ENCODE peak calls at places on chromosomes 1 and 21, in four cellular contexts. Q is HepG2, T is K562, S is GM12891. U is an unnamed sample.

GRCh38 chr1:71565267-71565666 is 484.4 kb upstream of the ZRANB2 start:
- DNase-seq in Q (no peak), T (no peak), S (no peak), U (no peak)

GRCh38 chr1:223846668-223847007 is 891 bp upstream of the TP53BP2 start:
- DNase-seq in Q (peak; percentile 27), T (no peak), S (no peak), U (no peak)

GRCh38 chr1:151143057-151143435 is 3.4 kb downstream of the SEMA6C start:
- DNase-seq in Q (no peak), T (peak; percentile 49), S (no peak), U (no peak)

GRCh38 chr1:11598461-11598860 is 55.8 kb downstream of the FBXO2 start:
- DNase-seq in Q (no peak), T (no peak), S (no peak), U (no peak)

GRCh38 chr21:14923468-14923867 is 141.3 kb downstream of the NRIP1 start:
- DNase-seq in Q (no peak), T (no peak), S (no peak), U (no peak)

GRCh38 chr21:16078382-16078781 is 348.6 kb downstream of the USP25 start:
- DNase-seq in Q (no peak), T (no peak), S (no peak), U (no peak)

GRCh38 chr1:32335951-32336867 is at the start of gene MARCKSL1:
- DNase-seq in Q (peak; percentile 63), T (peak; percentile 95), S (peak; percentile 76), U (peak; percentile 75)

GRCh38 chr1:175894543-175894942 is 151.1 kb upstream of the TNR start:
- DNase-seq in Q (no peak), T (no peak), S (no peak), U (no peak)

GRCh38 chr1:17434016-17434415 is 5.5 kb downstream of the RCC2 start:
- DNase-seq in Q (no peak), T (no peak), S (no peak), U (no peak)

GRCh38 chr1:150973826-150974579 is 632 bp downstream of the CERS2 start:
- DNase-seq in Q (no peak), T (no peak), S (peak; percentile 51), U (peak; percentile 60)

GRCh38 chr1:8477983-8478362 is 160.1 kb downstream of the SLC45A1 start:
- DNase-seq in Q (no peak), T (no peak), S (no peak), U (no peak)

GRCh38 chr1:218591966-218592365 is 246.8 kb downstream of the TGFB2 start:
- DNase-seq in Q (no peak), T (no peak), S (no peak), U (no peak)

GRCh38 chr1:160797861-160798273 is 1.9 kb downstream of the LY9 start:
- DNase-seq in Q (no peak), T (no peak), S (no peak), U (no peak)

GRCh38 chr1:232769718-232770117 is 35.5 kb upstream of the MAP10 start:
- DNase-seq in Q (no peak), T (no peak), S (no peak), U (no peak)

GRCh38 chr1:218620956-218621355 is 275.8 kb downstream of the TGFB2 start:
- DNase-seq in Q (peak; percentile 8), T (no peak), S (no peak), U (no peak)

GRCh38 chr1:247322437-247322836 is 9.2 kb downstream of the ZNF496 start:
- DNase-seq in Q (no peak), T (no peak), S (no peak), U (no peak)

GRCh38 chr1:202058001-202058908 is 47.9 kb downstream of the ELF3 start:
- DNase-seq in Q (peak; percentile 94), T (peak; percentile 4), S (no peak), U (no peak)

GRCh38 chr1:33349778-33350610 is 29.1 kb upstream of the A3GALT2 start:
- DNase-seq in Q (peak; percentile 62), T (peak; percentile 97), S (peak; percentile 93), U (peak; percentile 88)

GRCh38 chr1:27784664-27785063 is 11.6 kb downstream of the STX12 start:
- DNase-seq in Q (no peak), T (no peak), S (no peak), U (no peak)

GRCh38 chr1:110774398-110774797 is 98.5 kb upstream of the CD53 start:
- DNase-seq in Q (no peak), T (no peak), S (no peak), U (no peak)

GRCh38 chr21:30577766-30578165 is 12.4 kb downstream of the KRTAP22-2 start:
- DNase-seq in Q (no peak), T (no peak), S (no peak), U (no peak)

GRCh38 chr1:97925161-97925560 is 4.3 kb upstream of the DPYD start:
- DNase-seq in Q (no peak), T (no peak), S (no peak), U (no peak)

GRCh38 chr1:201649776-201650607 is 111.1 kb downstream of the NAV1 start:
- DNase-seq in Q (no peak), T (peak; percentile 88), S (no peak), U (no peak)

GRCh38 chr1:221712776-221713431 is 29.0 kb downstream of the DUSP10 start:
- DNase-seq in Q (no peak), T (no peak), S (no peak), U (no peak)

GRCh38 chr1:9877962-9878361 is 32.1 kb downstream of the CTNNBIP1 start:
- DNase-seq in Q (no peak), T (no peak), S (no peak), U (no peak)

GRCh38 chr1:167057297-167057688 is 32.9 kb downstream of the GPA33 start:
- DNase-seq in Q (peak; percentile 39), T (no peak), S (no peak), U (no peak)

GRCh38 chr1:116759636-116760035 is 5.4 kb downstream of the CD2 start:
- DNase-seq in Q (no peak), T (no peak), S (no peak), U (no peak)

GRCh38 chr1:24970399-24970753 is 40.3 kb upstream of the RUNX3 start:
- DNase-seq in Q (peak; percentile 28), T (peak; percentile 32), S (no peak), U (no peak)

GRCh38 chr1:53091841-53092645 is 30.0 kb downstream of the PODN start:
- DNase-seq in Q (no peak), T (no peak), S (no peak), U (no peak)

GRCh38 chr1:115088115-115088794 is 1.0 kb downstream of the TSPAN2 start:
- DNase-seq in Q (no peak), T (no peak), S (no peak), U (no peak)

GRCh38 chr21:44911384-44912157 is 9.1 kb downstream of the ITGB2 start:
- DNase-seq in Q (peak; percentile 46), T (peak; percentile 75), S (peak; percentile 79), U (peak; percentile 63)

GRCh38 chr1:246329900-246330299 is 177.2 kb downstream of the SMYD3 start:
- DNase-seq in Q (no peak), T (no peak), S (peak; percentile 41), U (peak; percentile 29)

GRCh38 chr1:54400321-54400720 is 5.9 kb downstream of the SSBP3 start:
- DNase-seq in Q (no peak), T (no peak), S (no peak), U (no peak)

GRCh38 chr1:240705584-240705983 is 93.6 kb upstream of the GREM2 start:
- DNase-seq in Q (no peak), T (no peak), S (no peak), U (no peak)

GRCh38 chr1:160747717-160748116 is 8.7 kb downstream of the SLAMF7 start:
- DNase-seq in Q (no peak), T (no peak), S (no peak), U (no peak)

GRCh38 chr1:25034736-25035522 is 104.9 kb upstream of the RUNX3 start:
- DNase-seq in Q (no peak), T (no peak), S (no peak), U (no peak)

GRCh38 chr1:40976952-40977690 is 2.4 kb upstream of the CTPS1 start:
- DNase-seq in Q (no peak), T (no peak), S (no peak), U (no peak)

GRCh38 chr1:43513471-43514173 is 17.1 kb upstream of the PTPRF start:
- DNase-seq in Q (no peak), T (no peak), S (no peak), U (no peak)

GRCh38 chr1:51615780-51616291 is 1.1 kb upstream of the OSBPL9 start:
- DNase-seq in Q (no peak), T (no peak), S (no peak), U (no peak)

GRCh38 chr1:51620470-51620869 is 3.6 kb downstream of the OSBPL9 start:
- DNase-seq in Q (peak; percentile 42), T (no peak), S (no peak), U (no peak)

GRCh38 chr1:51616490-51616889 is 402 bp upstream of the OSBPL9 start:
- DNase-seq in Q (no peak), T (no peak), S (no peak), U (no peak)

GRCh38 chr1:51618715-51619114 is 1.8 kb downstream of the OSBPL9 start:
- DNase-seq in Q (no peak), T (no peak), S (no peak), U (no peak)

GRCh38 chr1:51616903-51617708 is at the start of gene OSBPL9:
- DNase-seq in Q (peak; percentile 83), T (peak; percentile 97), S (peak; percentile 74), U (peak; percentile 78)
- TF ChIP-seq POLR2AphosphoS5 in Q (peak; percentile 80), T (peak; percentile 92), S (peak; percentile 54), U (peak; percentile 73)

GRCh38 chr1:156504821-156505678 is 4.5 kb upstream of the MEF2D start:
- DNase-seq in Q (peak; percentile 87), T (peak; percentile 90), S (peak; percentile 73), U (peak; percentile 81)
- TF ChIP-seq POLR2A in Q (no peak), T (peak; percentile 55), S (peak; percentile 42), U (no peak)

GRCh38 chr1:203323587-203323986 is 18.3 kb downstream of the BTG2 start:
- DNase-seq in Q (no peak), T (no peak), S (no peak), U (no peak)

GRCh38 chr1:203325004-203325417 is 19.7 kb downstream of the BTG2 start:
- DNase-seq in Q (no peak), T (no peak), S (no peak), U (peak; percentile 62)

GRCh38 chr1:203324103-203325003 is 19.0 kb downstream of the BTG2 start:
- DNase-seq in Q (no peak), T (no peak), S (no peak), U (no peak)

GRCh38 chr1:203326830-203327683 is 21.7 kb downstream of the BTG2 start:
- DNase-seq in Q (peak; percentile 75), T (peak; percentile 99), S (peak; percentile 89), U (peak; percentile 91)

DNA sequence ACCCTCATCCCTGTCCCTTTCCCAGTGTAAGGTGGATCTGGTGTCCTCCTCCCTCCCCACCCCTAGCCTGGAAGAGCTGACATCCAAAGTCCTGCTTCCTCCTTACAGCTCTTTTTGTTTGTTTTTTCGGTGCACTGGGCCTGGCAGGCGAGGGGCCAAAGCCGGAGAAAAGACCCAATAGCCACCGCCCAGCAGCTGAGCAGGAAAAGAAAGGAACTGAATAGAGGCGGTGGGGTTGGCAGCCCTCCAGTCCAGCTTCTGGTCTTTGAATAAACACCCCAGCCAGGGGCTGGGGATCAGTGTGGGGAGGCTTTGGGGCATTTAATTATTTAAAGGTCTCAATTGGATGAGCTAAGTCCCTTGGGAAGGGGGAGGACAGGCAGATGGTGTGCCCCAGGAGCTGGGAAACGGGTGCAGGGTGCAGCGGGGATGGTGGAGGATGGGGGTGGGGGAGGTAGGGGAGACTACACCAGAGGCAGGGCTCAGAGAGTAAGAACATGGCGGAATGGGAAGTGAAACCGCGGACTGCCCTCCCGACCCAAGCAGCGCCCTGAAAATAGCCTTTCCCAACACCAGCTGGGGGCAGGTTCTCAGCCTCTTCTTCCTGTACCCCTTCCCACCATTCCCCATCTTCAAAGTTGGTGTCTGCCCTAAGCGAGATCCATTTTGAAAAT is 20.2 kb downstream of the BTG2 start:
- DNase-seq in Q (no peak), T (no peak), S (no peak), U (peak; percentile 54)
- TF ChIP-seq TAF1 in Q (no peak), T (no peak), S (no peak), U (peak; percentile 34)

GRCh38 chr1:78004719-78005346 is at the start of gene DNAJB4:
- DNase-seq in Q (peak; percentile 95), T (peak; percentile 67), S (peak; percentile 31), U (peak; percentile 34)
- TF ChIP-seq POLR2AphosphoS5 in Q (no peak), T (no peak), S (no peak), U (no peak)

U was measured in GM12892.